ENCODE peak calls at places on chromosomes 12 and 14, in seven cellular contexts. One of them, this sample, is unnamed.
A peak's percentile ranks its signal among the peaks of the same experiment; 100 is the strongest.

GRCh38 chr12:71392521-71393145 is 47.0 kb upstream of the LGR5 start:
- DNase-seq in AG08395: peak; percentile 75
- DNase-seq in amniotic stem cell: peak; percentile 16
- DNase-seq in suprapubic skin: no peak
- DNase-seq in T-helper 17 cell: no peak
- DNase-seq in renal cortical epithelial cell: peak; percentile 91
- DNase-seq in ELR: peak; percentile 76
- DNase-seq in this sample: no peak

GRCh38 chr14:51093371-51094281 is 1.3 kb downstream of the TRIM9 start:
- DNase-seq in AG08395: no peak
- DNase-seq in amniotic stem cell: no peak
- DNase-seq in suprapubic skin: no peak
- DNase-seq in T-helper 17 cell: no peak
- DNase-seq in renal cortical epithelial cell: no peak
- DNase-seq in ELR: peak; percentile 7
- DNase-seq in this sample: peak; percentile 3

GRCh38 chr12:55188974-55189556 is 31.8 kb upstream of the OR10A7 start:
- DNase-seq in AG08395: peak; percentile 52
- DNase-seq in amniotic stem cell: peak; percentile 23
- DNase-seq in suprapubic skin: no peak
- DNase-seq in T-helper 17 cell: no peak
- DNase-seq in renal cortical epithelial cell: peak; percentile 75
- DNase-seq in ELR: peak; percentile 77
- DNase-seq in this sample: no peak

GRCh38 chr12:104520242-104520900 is 63.6 kb downstream of the CHST11 start:
- DNase-seq in AG08395: no peak
- DNase-seq in amniotic stem cell: no peak
- DNase-seq in suprapubic skin: no peak
- DNase-seq in T-helper 17 cell: no peak
- DNase-seq in renal cortical epithelial cell: peak; percentile 25
- DNase-seq in ELR: no peak
- DNase-seq in this sample: no peak

GRCh38 chr12:122523280-122523679 is 3.5 kb downstream of the RSRC2 start:
- DNase-seq in AG08395: no peak
- DNase-seq in amniotic stem cell: no peak
- DNase-seq in suprapubic skin: no peak
- DNase-seq in T-helper 17 cell: no peak
- DNase-seq in renal cortical epithelial cell: peak; percentile 38
- DNase-seq in ELR: peak; percentile 69
- DNase-seq in this sample: no peak

GRCh38 chr14:100872641-100873071 is 30.9 kb downstream of the RTL1 start:
- DNase-seq in AG08395: no peak
- DNase-seq in amniotic stem cell: no peak
- DNase-seq in suprapubic skin: peak; percentile 28
- DNase-seq in T-helper 17 cell: no peak
- DNase-seq in renal cortical epithelial cell: no peak
- DNase-seq in ELR: no peak
- DNase-seq in this sample: no peak

GRCh38 chr12:62640910-62641448 is 174.4 kb downstream of the MON2 start:
- DNase-seq in AG08395: peak; percentile 54
- DNase-seq in amniotic stem cell: no peak
- DNase-seq in suprapubic skin: no peak
- DNase-seq in T-helper 17 cell: no peak
- DNase-seq in renal cortical epithelial cell: peak; percentile 69
- DNase-seq in ELR: peak; percentile 73
- DNase-seq in this sample: peak; percentile 14

GRCh38 chr12:65779091-65779642 is 45.1 kb upstream of the HMGA2 start:
- DNase-seq in AG08395: no peak
- DNase-seq in amniotic stem cell: no peak
- DNase-seq in suprapubic skin: no peak
- DNase-seq in T-helper 17 cell: no peak
- DNase-seq in renal cortical epithelial cell: peak; percentile 71
- DNase-seq in ELR: peak; percentile 82
- DNase-seq in this sample: no peak

GRCh38 chr14:21192875-21193535 is 37.1 kb upstream of the OR5AU1 start:
- DNase-seq in AG08395: no peak
- DNase-seq in amniotic stem cell: no peak
- DNase-seq in suprapubic skin: no peak
- DNase-seq in T-helper 17 cell: no peak
- DNase-seq in renal cortical epithelial cell: no peak
- DNase-seq in ELR: peak; percentile 37
- DNase-seq in this sample: peak; percentile 70

GRCh38 chr14:75832621-75833297 is 149.0 kb downstream of the TGFB3 start:
- DNase-seq in AG08395: peak; percentile 29
- DNase-seq in amniotic stem cell: peak; percentile 28
- DNase-seq in suprapubic skin: no peak
- DNase-seq in T-helper 17 cell: no peak
- DNase-seq in renal cortical epithelial cell: no peak
- DNase-seq in ELR: peak; percentile 15
- DNase-seq in this sample: peak; percentile 37

GRCh38 chr14:51328089-51328941 is 88.3 kb downstream of the TMX1 start:
- DNase-seq in AG08395: peak; percentile 48
- DNase-seq in amniotic stem cell: no peak
- DNase-seq in suprapubic skin: no peak
- DNase-seq in T-helper 17 cell: no peak
- DNase-seq in renal cortical epithelial cell: peak; percentile 77
- DNase-seq in ELR: peak; percentile 70
- DNase-seq in this sample: peak; percentile 37

GRCh38 chr14:100522616-100523021 is 64.6 kb downstream of the BEGAIN start:
- DNase-seq in AG08395: no peak
- DNase-seq in amniotic stem cell: no peak
- DNase-seq in suprapubic skin: no peak
- DNase-seq in T-helper 17 cell: no peak
- DNase-seq in renal cortical epithelial cell: no peak
- DNase-seq in ELR: no peak
- DNase-seq in this sample: no peak